ENCODE peak calls at places on chromosomes 16 and 17, in six cellular contexts. B is HepG2, X is GM12891, L is GM12878, Z is H1, S is K562. K is an unnamed sample.
A peak's percentile ranks its signal among the peaks of the same experiment; 100 is the strongest.

GRCh38 chr16:70290949-70291519 is 1.7 kb upstream of the AARS1 start:
- DNase-seq in B (no peak), X (no peak), L (no peak), Z (no peak), S (no peak), K (no peak)

GRCh38 chr16:89827383-89828198 is 684 bp upstream of the SPIRE2 start:
- DNase-seq in B (peak; percentile 79), X (no peak), L (no peak), Z (peak; percentile 84), S (peak; percentile 42), K (no peak)

GRCh38 chr16:29837833-29838232 is 17.6 kb downstream of the MVP start:
- DNase-seq in B (no peak), X (no peak), L (no peak), Z (no peak), S (no peak), K (no peak)

GRCh38 chr17:416293-417206 is 63.9 kb upstream of the RPH3AL start:
- DNase-seq in B (no peak), X (no peak), L (peak; percentile 85), Z (no peak), S (no peak), K (no peak)

GRCh38 chr17:27630607-27631408 is at the start of gene LGALS9:
- DNase-seq in B (no peak), X (no peak), L (peak; percentile 53), Z (no peak), S (no peak), K (no peak)

GRCh38 chr17:45318561-45319230 is 1.9 kb upstream of the MAP3K14 start:
- DNase-seq in B (no peak), X (no peak), L (no peak), Z (no peak), S (no peak), K (no peak)

GRCh38 chr16:11949527-11949926 is 7.7 kb upstream of the NPIPB2 start:
- DNase-seq in B (peak; percentile 73), X (peak; percentile 53), L (no peak), Z (peak; percentile 56), S (peak; percentile 58), K (peak; percentile 51)

GRCh38 chr17:57475786-57476185 is 219.5 kb downstream of the MSI2 start:
- DNase-seq in B (no peak), X (no peak), L (no peak), Z (no peak), S (no peak), K (no peak)

GRCh38 chr17:50214986-50215730 is 13.7 kb upstream of the COL1A1 start:
- DNase-seq in B (no peak), X (no peak), L (no peak), Z (no peak), S (no peak), K (no peak)

GRCh38 chr17:7341842-7342241 is 5.5 kb downstream of the ACAP1 start:
- DNase-seq in B (no peak), X (no peak), L (no peak), Z (no peak), S (no peak), K (no peak)

GRCh38 chr16:30924086-30924714 is 828 bp downstream of the FBXL19 start:
- DNase-seq in B (no peak), X (no peak), L (no peak), Z (peak; percentile 60), S (peak; percentile 30), K (no peak)

GRCh38 chr16:20868890-20869289 is 31.3 kb downstream of the DCUN1D3 start:
- DNase-seq in B (peak; percentile 60), X (no peak), L (no peak), Z (no peak), S (no peak), K (no peak)

GRCh38 chr17:17721140-17721668 is 39.9 kb downstream of the RAI1 start:
- DNase-seq in B (no peak), X (no peak), L (no peak), Z (no peak), S (no peak), K (no peak)

GRCh38 chr17:17097763-17098345 is 55.6 kb downstream of the MPRIP start:
- DNase-seq in B (no peak), X (no peak), L (no peak), Z (no peak), S (no peak), K (no peak)

GRCh38 chr17:76139801-76140660 is 1.0 kb downstream of the FOXJ1 start:
- DNase-seq in B (no peak), X (peak; percentile 76), L (no peak), Z (peak; percentile 73), S (peak; percentile 46), K (peak; percentile 62)

GRCh38 chr17:55571095-55571494 is 59.8 kb upstream of the SMIM36 start:
- DNase-seq in B (no peak), X (no peak), L (no peak), Z (no peak), S (no peak), K (no peak)

GRCh38 chr17:40577611-40578065 is 12.4 kb upstream of the CCR7 start:
- DNase-seq in B (no peak), X (no peak), L (peak; percentile 85), Z (no peak), S (no peak), K (no peak)

GRCh38 chr17:19359856-19360255 is 2.7 kb downstream of the B9D1 start:
- DNase-seq in B (no peak), X (no peak), L (no peak), Z (no peak), S (no peak), K (no peak)

GRCh38 chr17:81511800-81512559 is 619 bp downstream of the ACTG1 start:
- DNase-seq in B (no peak), X (no peak), L (no peak), Z (no peak), S (no peak), K (no peak)

GRCh38 chr17:81514485-81514734 is 1.8 kb upstream of the ACTG1 start:
- DNase-seq in B (no peak), X (no peak), L (no peak), Z (no peak), S (no peak), K (no peak)

GRCh38 chr17:81512560-81512983 is at the start of gene ACTG1:
- DNase-seq in B (peak; percentile 86), X (no peak), L (no peak), Z (peak; percentile 91), S (peak; percentile 97), K (peak; percentile 84)

GRCh38 chr17:81513669-81514484 is 1.3 kb upstream of the ACTG1 start:
- DNase-seq in B (peak; percentile 72), X (no peak), L (no peak), Z (peak; percentile 82), S (no peak), K (no peak)

GRCh38 chr17:81512984-81513668 is 527 bp upstream of the ACTG1 start:
- DNase-seq in B (peak; percentile 80), X (no peak), L (no peak), Z (no peak), S (peak; percentile 63), K (no peak)
- TF ChIP-seq POLR2A in B (no peak), X (peak; percentile 68), L (peak; percentile 59), Z (peak; percentile 1), S (no peak), K (peak; percentile 75)

GRCh38 chr16:49767998-49768397 is 87.9 kb downstream of the ZNF423 start:
- DNase-seq in B (no peak), X (no peak), L (no peak), Z (no peak), S (no peak), K (no peak)

GRCh38 chr16:49778202-49778601 is 77.7 kb downstream of the ZNF423 start:
- DNase-seq in B (no peak), X (no peak), L (no peak), Z (no peak), S (no peak), K (no peak)

GRCh38 chr16:49776085-49776501 is 79.8 kb downstream of the ZNF423 start:
- DNase-seq in B (no peak), X (no peak), L (no peak), Z (peak; percentile 77), S (no peak), K (no peak)

GRCh38 chr16:49775581-49775980 is 80.3 kb downstream of the ZNF423 start:
- DNase-seq in B (no peak), X (no peak), L (no peak), Z (no peak), S (no peak), K (no peak)

DNA sequence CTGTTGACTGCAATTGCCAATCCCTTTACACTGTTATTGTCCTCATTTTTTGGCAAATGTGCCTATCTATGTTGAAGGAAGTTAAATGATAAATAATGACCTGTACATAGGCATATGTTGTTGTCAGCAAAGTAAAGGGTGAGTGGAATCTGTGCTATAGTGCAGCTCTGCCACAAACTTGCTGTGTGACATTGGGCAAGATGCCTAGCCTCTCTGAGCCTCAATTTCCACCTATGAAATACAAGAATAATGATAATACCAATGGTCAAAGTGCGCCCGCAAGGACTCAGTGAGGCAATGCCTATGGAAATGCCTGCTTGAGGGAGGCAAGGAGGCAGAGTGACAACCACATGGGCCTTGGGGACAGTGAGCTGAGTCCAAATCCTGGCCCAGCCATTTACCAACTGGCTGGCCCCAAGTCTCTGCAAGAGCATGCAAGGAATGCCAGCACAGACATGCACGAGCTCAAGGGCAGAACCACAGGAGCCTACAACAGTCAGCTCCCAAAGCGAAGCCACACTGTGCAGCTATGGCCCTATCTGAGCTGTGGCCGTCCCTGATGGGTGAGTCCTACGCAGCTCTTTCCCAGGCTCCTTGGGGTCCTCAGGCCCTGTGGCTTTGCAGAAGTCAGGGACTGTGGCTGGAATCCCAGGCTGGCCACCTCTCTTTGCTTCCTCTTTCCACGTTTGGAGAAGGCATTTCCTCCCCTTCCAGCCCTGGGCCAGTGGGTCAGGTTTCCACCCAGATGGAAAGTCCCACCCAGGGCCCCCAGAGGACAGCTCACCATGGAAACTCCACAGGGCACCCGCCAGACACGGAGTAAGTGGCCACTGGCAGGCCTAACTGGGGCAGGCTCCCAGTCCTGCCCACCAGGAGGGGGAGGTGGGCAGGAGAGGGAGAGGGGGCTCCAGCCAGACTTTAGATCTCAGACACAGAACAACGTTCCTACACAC is 82.1 kb downstream of the ZNF423 start:
- DNase-seq in B (no peak), X (no peak), L (no peak), Z (no peak), S (no peak), K (no peak)
- TF ChIP-seq TAF1 in B (no peak), X (no peak), L (no peak), Z (no peak), S (no peak), K (no peak)

DNA sequence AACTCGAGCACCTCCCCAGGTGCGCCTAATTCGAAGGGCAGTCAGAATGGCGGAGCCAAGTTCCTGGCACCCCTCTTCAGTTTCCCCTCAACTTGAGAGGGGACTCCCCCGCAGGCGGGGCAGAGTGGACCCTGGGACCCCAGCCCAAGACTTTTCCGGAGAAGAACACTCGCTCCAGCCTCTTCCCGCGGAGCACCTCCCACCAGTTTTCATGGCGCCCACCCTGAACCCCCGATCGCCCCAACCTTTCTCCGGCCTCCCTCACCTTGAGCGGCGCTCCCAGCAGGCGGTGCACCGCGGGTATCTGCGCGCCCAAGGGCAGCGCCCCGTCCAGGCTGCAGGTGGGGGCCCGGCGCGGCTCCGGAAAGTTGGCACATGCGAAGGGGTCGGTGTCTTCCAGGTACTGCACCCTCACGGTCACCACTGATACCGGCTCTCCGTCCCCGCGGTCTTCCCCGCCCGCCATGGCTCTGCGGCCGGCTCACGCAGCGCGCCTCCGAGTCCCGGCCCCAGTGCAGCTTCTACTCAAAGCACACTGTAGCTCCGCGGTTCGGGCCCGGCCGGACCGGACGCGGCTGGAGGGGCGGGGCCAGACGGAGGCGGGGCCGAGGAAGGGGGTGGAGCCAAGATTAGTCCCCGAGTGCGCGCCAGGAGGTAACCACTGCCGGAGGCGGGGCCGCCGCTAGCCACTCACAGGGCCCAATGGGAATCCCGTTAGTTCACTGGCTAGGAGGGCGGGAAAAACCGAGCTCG is at the start of gene FHOD1:
- DNase-seq in B (peak; percentile 83), X (peak; percentile 95), L (peak; percentile 80), Z (peak; percentile 100), S (peak; percentile 97), K (peak; percentile 88)
- TF ChIP-seq POLR2A in B (peak; percentile 72), X (no peak), L (peak; percentile 86), Z (no peak), S (peak; percentile 90), K (peak; percentile 70)

GRCh38 chr17:34354637-34355036 is 1.6 kb upstream of the CCL13 start:
- DNase-seq in B (no peak), X (no peak), L (no peak), Z (no peak), S (no peak), K (no peak)
- TF ChIP-seq TAF1 in B (no peak), X (no peak), L (no peak), Z (no peak), S (no peak), K (no peak)

K was measured in GM12892.